ENCODE peak calls at places on chromosomes 6 and 20, in six cellular contexts. One of them, this sample, is unnamed.

GRCh38 chr6:78605909-78606446 is 261.4 kb upstream of the IRAK1BP1 start:
- DNase-seq in WTC11: no peak
- DNase-seq in stimulated activated CD4-positive, alpha-beta T cell treated with anti-CD3 and anti-CD28 coated beads, Interleukin-12 subunit alpha, Interleukin-12 subunit beta, amount 100 ng/mL, for 4 hours: no peak
- DNase-seq in amygdala: no peak
- DNase-seq in H7: no peak
- DNase-seq in anterior cingulate cortex: no peak
- DNase-seq in this sample: no peak

GRCh38 chr20:63252157-63252780 is 2.0 kb downstream of the NKAIN4 start:
- DNase-seq in WTC11: no peak
- DNase-seq in stimulated activated CD4-positive, alpha-beta T cell treated with anti-CD3 and anti-CD28 coated beads, Interleukin-12 subunit alpha, Interleukin-12 subunit beta, amount 100 ng/mL, for 4 hours: no peak
- DNase-seq in amygdala: no peak
- DNase-seq in H7: no peak
- DNase-seq in anterior cingulate cortex: peak
- DNase-seq in this sample: no peak

GRCh38 chr6:169155481-169155880 is 98.2 kb downstream of the THBS2 start:
- DNase-seq in WTC11: no peak
- DNase-seq in stimulated activated CD4-positive, alpha-beta T cell treated with anti-CD3 and anti-CD28 coated beads, Interleukin-12 subunit alpha, Interleukin-12 subunit beta, amount 100 ng/mL, for 4 hours: no peak
- DNase-seq in amygdala: no peak
- DNase-seq in H7: no peak
- DNase-seq in anterior cingulate cortex: no peak
- DNase-seq in this sample: no peak

GRCh38 chr6:130143709-130144108 is 79.0 kb downstream of the SAMD3 start:
- DNase-seq in WTC11: no peak
- DNase-seq in stimulated activated CD4-positive, alpha-beta T cell treated with anti-CD3 and anti-CD28 coated beads, Interleukin-12 subunit alpha, Interleukin-12 subunit beta, amount 100 ng/mL, for 4 hours: no peak
- DNase-seq in amygdala: no peak
- DNase-seq in H7: no peak
- DNase-seq in anterior cingulate cortex: no peak
- DNase-seq in this sample: no peak

GRCh38 chr20:36856196-36856595 is 19.7 kb upstream of the TLDC2 start:
- DNase-seq in WTC11: no peak
- DNase-seq in stimulated activated CD4-positive, alpha-beta T cell treated with anti-CD3 and anti-CD28 coated beads, Interleukin-12 subunit alpha, Interleukin-12 subunit beta, amount 100 ng/mL, for 4 hours: no peak
- DNase-seq in amygdala: no peak
- DNase-seq in H7: no peak
- DNase-seq in anterior cingulate cortex: no peak
- DNase-seq in this sample: no peak

GRCh38 chr20:45933231-45934045 is 1.0 kb upstream of the PCIF1 start:
- DNase-seq in WTC11: peak
- DNase-seq in stimulated activated CD4-positive, alpha-beta T cell treated with anti-CD3 and anti-CD28 coated beads, Interleukin-12 subunit alpha, Interleukin-12 subunit beta, amount 100 ng/mL, for 4 hours: peak
- DNase-seq in amygdala: peak
- DNase-seq in H7: peak
- DNase-seq in anterior cingulate cortex: peak
- DNase-seq in this sample: peak

GRCh38 chr6:138008791-138009190 is 98.4 kb downstream of the PERP start:
- DNase-seq in WTC11: no peak
- DNase-seq in stimulated activated CD4-positive, alpha-beta T cell treated with anti-CD3 and anti-CD28 coated beads, Interleukin-12 subunit alpha, Interleukin-12 subunit beta, amount 100 ng/mL, for 4 hours: no peak
- DNase-seq in amygdala: no peak
- DNase-seq in H7: no peak
- DNase-seq in anterior cingulate cortex: no peak
- DNase-seq in this sample: no peak

GRCh38 chr20:35088231-35088794 is 4.3 kb downstream of the TRPC4AP start:
- DNase-seq in WTC11: no peak
- DNase-seq in stimulated activated CD4-positive, alpha-beta T cell treated with anti-CD3 and anti-CD28 coated beads, Interleukin-12 subunit alpha, Interleukin-12 subunit beta, amount 100 ng/mL, for 4 hours: no peak
- DNase-seq in amygdala: no peak
- DNase-seq in H7: no peak
- DNase-seq in anterior cingulate cortex: no peak
- DNase-seq in this sample: no peak

GRCh38 chr6:87391334-87391733 is 16.4 kb upstream of the CFAP206 start:
- DNase-seq in WTC11: peak
- DNase-seq in stimulated activated CD4-positive, alpha-beta T cell treated with anti-CD3 and anti-CD28 coated beads, Interleukin-12 subunit alpha, Interleukin-12 subunit beta, amount 100 ng/mL, for 4 hours: no peak
- DNase-seq in amygdala: no peak
- DNase-seq in H7: peak
- DNase-seq in anterior cingulate cortex: no peak
- DNase-seq in this sample: peak

GRCh38 chr20:2799688-2800589 is 488 bp downstream of the CPXM1 start:
- DNase-seq in WTC11: peak
- DNase-seq in stimulated activated CD4-positive, alpha-beta T cell treated with anti-CD3 and anti-CD28 coated beads, Interleukin-12 subunit alpha, Interleukin-12 subunit beta, amount 100 ng/mL, for 4 hours: no peak
- DNase-seq in amygdala: no peak
- DNase-seq in H7: peak
- DNase-seq in anterior cingulate cortex: no peak
- DNase-seq in this sample: no peak

GRCh38 chr20:45450097-45450818 is 19.3 kb upstream of the WFDC2 start:
- DNase-seq in WTC11: no peak
- DNase-seq in stimulated activated CD4-positive, alpha-beta T cell treated with anti-CD3 and anti-CD28 coated beads, Interleukin-12 subunit alpha, Interleukin-12 subunit beta, amount 100 ng/mL, for 4 hours: no peak
- DNase-seq in amygdala: no peak
- DNase-seq in H7: peak
- DNase-seq in anterior cingulate cortex: no peak
- DNase-seq in this sample: peak

GRCh38 chr6:9523462-9523861 is 891.4 kb downstream of the TFAP2A start:
- DNase-seq in WTC11: no peak
- DNase-seq in stimulated activated CD4-positive, alpha-beta T cell treated with anti-CD3 and anti-CD28 coated beads, Interleukin-12 subunit alpha, Interleukin-12 subunit beta, amount 100 ng/mL, for 4 hours: no peak
- DNase-seq in amygdala: no peak
- DNase-seq in H7: no peak
- DNase-seq in anterior cingulate cortex: no peak
- DNase-seq in this sample: peak

GRCh38 chr20:10304474-10305046 is 85.9 kb downstream of the SNAP25 start:
- DNase-seq in WTC11: no peak
- DNase-seq in stimulated activated CD4-positive, alpha-beta T cell treated with anti-CD3 and anti-CD28 coated beads, Interleukin-12 subunit alpha, Interleukin-12 subunit beta, amount 100 ng/mL, for 4 hours: no peak
- DNase-seq in amygdala: no peak
- DNase-seq in H7: no peak
- DNase-seq in anterior cingulate cortex: no peak
- DNase-seq in this sample: no peak

GRCh38 chr20:4519530-4519929 is 202.2 kb upstream of the PRND start:
- DNase-seq in WTC11: peak
- DNase-seq in stimulated activated CD4-positive, alpha-beta T cell treated with anti-CD3 and anti-CD28 coated beads, Interleukin-12 subunit alpha, Interleukin-12 subunit beta, amount 100 ng/mL, for 4 hours: no peak
- DNase-seq in amygdala: no peak
- DNase-seq in H7: peak
- DNase-seq in anterior cingulate cortex: no peak
- DNase-seq in this sample: peak

GRCh38 chr6:161440299-161440698 is 166.4 kb upstream of the AGPAT4 start:
- DNase-seq in WTC11: no peak
- DNase-seq in stimulated activated CD4-positive, alpha-beta T cell treated with anti-CD3 and anti-CD28 coated beads, Interleukin-12 subunit alpha, Interleukin-12 subunit beta, amount 100 ng/mL, for 4 hours: no peak
- DNase-seq in amygdala: no peak
- DNase-seq in H7: peak
- DNase-seq in anterior cingulate cortex: no peak
- DNase-seq in this sample: no peak

GRCh38 chr6:41430875-41431274 is 95.5 kb downstream of the NCR2 start:
- DNase-seq in WTC11: no peak
- DNase-seq in stimulated activated CD4-positive, alpha-beta T cell treated with anti-CD3 and anti-CD28 coated beads, Interleukin-12 subunit alpha, Interleukin-12 subunit beta, amount 100 ng/mL, for 4 hours: no peak
- DNase-seq in amygdala: no peak
- DNase-seq in H7: no peak
- DNase-seq in anterior cingulate cortex: no peak
- DNase-seq in this sample: peak

GRCh38 chr6:56613247-56613851 is 29.3 kb downstream of the DST start:
- DNase-seq in WTC11: no peak
- DNase-seq in stimulated activated CD4-positive, alpha-beta T cell treated with anti-CD3 and anti-CD28 coated beads, Interleukin-12 subunit alpha, Interleukin-12 subunit beta, amount 100 ng/mL, for 4 hours: no peak
- DNase-seq in amygdala: no peak
- DNase-seq in H7: no peak
- DNase-seq in anterior cingulate cortex: no peak
- DNase-seq in this sample: no peak

GRCh38 chr20:58017237-58017969 is 211.1 kb downstream of the ANKRD60 start:
- DNase-seq in WTC11: no peak
- DNase-seq in stimulated activated CD4-positive, alpha-beta T cell treated with anti-CD3 and anti-CD28 coated beads, Interleukin-12 subunit alpha, Interleukin-12 subunit beta, amount 100 ng/mL, for 4 hours: no peak
- DNase-seq in amygdala: no peak
- DNase-seq in H7: no peak
- DNase-seq in anterior cingulate cortex: peak
- DNase-seq in this sample: peak

GRCh38 chr6:167678102-167679101 is 148.3 kb upstream of the AFDN start:
- DNase-seq in WTC11: peak
- DNase-seq in stimulated activated CD4-positive, alpha-beta T cell treated with anti-CD3 and anti-CD28 coated beads, Interleukin-12 subunit alpha, Interleukin-12 subunit beta, amount 100 ng/mL, for 4 hours: no peak
- DNase-seq in amygdala: no peak
- DNase-seq in H7: peak
- DNase-seq in anterior cingulate cortex: peak
- DNase-seq in this sample: no peak

GRCh38 chr6:163187606-163188005 is 226.9 kb upstream of the QKI start:
- DNase-seq in WTC11: no peak
- DNase-seq in stimulated activated CD4-positive, alpha-beta T cell treated with anti-CD3 and anti-CD28 coated beads, Interleukin-12 subunit alpha, Interleukin-12 subunit beta, amount 100 ng/mL, for 4 hours: no peak
- DNase-seq in amygdala: no peak
- DNase-seq in H7: no peak
- DNase-seq in anterior cingulate cortex: no peak
- DNase-seq in this sample: no peak

GRCh38 chr6:89321131-89321530 is 6.0 kb upstream of the GABRR2 start:
- DNase-seq in WTC11: no peak
- DNase-seq in stimulated activated CD4-positive, alpha-beta T cell treated with anti-CD3 and anti-CD28 coated beads, Interleukin-12 subunit alpha, Interleukin-12 subunit beta, amount 100 ng/mL, for 4 hours: no peak
- DNase-seq in amygdala: no peak
- DNase-seq in H7: no peak
- DNase-seq in anterior cingulate cortex: no peak
- DNase-seq in this sample: no peak

GRCh38 chr6:101259446-101259845 is 134.1 kb upstream of the GRIK2 start:
- DNase-seq in WTC11: no peak
- DNase-seq in stimulated activated CD4-positive, alpha-beta T cell treated with anti-CD3 and anti-CD28 coated beads, Interleukin-12 subunit alpha, Interleukin-12 subunit beta, amount 100 ng/mL, for 4 hours: no peak
- DNase-seq in amygdala: no peak
- DNase-seq in H7: no peak
- DNase-seq in anterior cingulate cortex: no peak
- DNase-seq in this sample: no peak

GRCh38 chr6:162907876-162908481 is 180.2 kb downstream of the PACRG start:
- DNase-seq in WTC11: no peak
- DNase-seq in stimulated activated CD4-positive, alpha-beta T cell treated with anti-CD3 and anti-CD28 coated beads, Interleukin-12 subunit alpha, Interleukin-12 subunit beta, amount 100 ng/mL, for 4 hours: no peak
- DNase-seq in amygdala: no peak
- DNase-seq in H7: no peak
- DNase-seq in anterior cingulate cortex: no peak
- DNase-seq in this sample: peak

GRCh38 chr20:49608752-49609670 is 41.1 kb upstream of the PTGIS start:
- DNase-seq in WTC11: peak
- DNase-seq in stimulated activated CD4-positive, alpha-beta T cell treated with anti-CD3 and anti-CD28 coated beads, Interleukin-12 subunit alpha, Interleukin-12 subunit beta, amount 100 ng/mL, for 4 hours: peak
- DNase-seq in amygdala: peak
- DNase-seq in H7: peak
- DNase-seq in anterior cingulate cortex: peak
- DNase-seq in this sample: peak

GRCh38 chr20:9021699-9022098 is 47.2 kb upstream of the PLCB4 start:
- DNase-seq in WTC11: no peak
- DNase-seq in stimulated activated CD4-positive, alpha-beta T cell treated with anti-CD3 and anti-CD28 coated beads, Interleukin-12 subunit alpha, Interleukin-12 subunit beta, amount 100 ng/mL, for 4 hours: no peak
- DNase-seq in amygdala: no peak
- DNase-seq in H7: peak
- DNase-seq in anterior cingulate cortex: no peak
- DNase-seq in this sample: peak

GRCh38 chr6:169395080-169395805 is 141.6 kb upstream of the THBS2 start:
- DNase-seq in WTC11: no peak
- DNase-seq in stimulated activated CD4-positive, alpha-beta T cell treated with anti-CD3 and anti-CD28 coated beads, Interleukin-12 subunit alpha, Interleukin-12 subunit beta, amount 100 ng/mL, for 4 hours: no peak
- DNase-seq in amygdala: no peak
- DNase-seq in H7: no peak
- DNase-seq in anterior cingulate cortex: no peak
- DNase-seq in this sample: no peak

GRCh38 chr6:499617-500016 is 108.1 kb downstream of the IRF4 start:
- DNase-seq in WTC11: no peak
- DNase-seq in stimulated activated CD4-positive, alpha-beta T cell treated with anti-CD3 and anti-CD28 coated beads, Interleukin-12 subunit alpha, Interleukin-12 subunit beta, amount 100 ng/mL, for 4 hours: no peak
- DNase-seq in amygdala: no peak
- DNase-seq in H7: no peak
- DNase-seq in anterior cingulate cortex: no peak
- DNase-seq in this sample: no peak

GRCh38 chr20:58544891-58545290 is 29.7 kb upstream of the APCDD1L start:
- DNase-seq in WTC11: no peak
- DNase-seq in stimulated activated CD4-positive, alpha-beta T cell treated with anti-CD3 and anti-CD28 coated beads, Interleukin-12 subunit alpha, Interleukin-12 subunit beta, amount 100 ng/mL, for 4 hours: no peak
- DNase-seq in amygdala: no peak
- DNase-seq in H7: no peak
- DNase-seq in anterior cingulate cortex: no peak
- DNase-seq in this sample: no peak

GRCh38 chr6:110681543-110682459 is 133.5 kb downstream of the CDK19 start:
- DNase-seq in WTC11: no peak
- DNase-seq in stimulated activated CD4-positive, alpha-beta T cell treated with anti-CD3 and anti-CD28 coated beads, Interleukin-12 subunit alpha, Interleukin-12 subunit beta, amount 100 ng/mL, for 4 hours: no peak
- DNase-seq in amygdala: no peak
- DNase-seq in H7: no peak
- DNase-seq in anterior cingulate cortex: no peak
- DNase-seq in this sample: no peak

GRCh38 chr20:10793741-10794140 is 119.9 kb upstream of the JAG1 start:
- DNase-seq in WTC11: peak
- DNase-seq in stimulated activated CD4-positive, alpha-beta T cell treated with anti-CD3 and anti-CD28 coated beads, Interleukin-12 subunit alpha, Interleukin-12 subunit beta, amount 100 ng/mL, for 4 hours: no peak
- DNase-seq in amygdala: no peak
- DNase-seq in H7: peak
- DNase-seq in anterior cingulate cortex: no peak
- DNase-seq in this sample: no peak

GRCh38 chr6:140445474-140446004 is 1071.1 kb upstream of the CITED2 start:
- DNase-seq in WTC11: no peak
- DNase-seq in stimulated activated CD4-positive, alpha-beta T cell treated with anti-CD3 and anti-CD28 coated beads, Interleukin-12 subunit alpha, Interleukin-12 subunit beta, amount 100 ng/mL, for 4 hours: no peak
- DNase-seq in amygdala: no peak
- DNase-seq in H7: no peak
- DNase-seq in anterior cingulate cortex: no peak
- DNase-seq in this sample: no peak

GRCh38 chr6:150492507-150492906 is 107.2 kb upstream of the PLEKHG1 start:
- DNase-seq in WTC11: peak
- DNase-seq in stimulated activated CD4-positive, alpha-beta T cell treated with anti-CD3 and anti-CD28 coated beads, Interleukin-12 subunit alpha, Interleukin-12 subunit beta, amount 100 ng/mL, for 4 hours: no peak
- DNase-seq in amygdala: no peak
- DNase-seq in H7: no peak
- DNase-seq in anterior cingulate cortex: no peak
- DNase-seq in this sample: peak

GRCh38 chr6:140784573-140784972 is 1348.2 kb upstream of the GJE1 start:
- DNase-seq in WTC11: no peak
- DNase-seq in stimulated activated CD4-positive, alpha-beta T cell treated with anti-CD3 and anti-CD28 coated beads, Interleukin-12 subunit alpha, Interleukin-12 subunit beta, amount 100 ng/mL, for 4 hours: no peak
- DNase-seq in amygdala: no peak
- DNase-seq in H7: no peak
- DNase-seq in anterior cingulate cortex: no peak
- DNase-seq in this sample: no peak

GRCh38 chr6:170057961-170058877 is 232.7 kb downstream of the DLL1 start:
- DNase-seq in WTC11: no peak
- DNase-seq in stimulated activated CD4-positive, alpha-beta T cell treated with anti-CD3 and anti-CD28 coated beads, Interleukin-12 subunit alpha, Interleukin-12 subunit beta, amount 100 ng/mL, for 4 hours: no peak
- DNase-seq in amygdala: no peak
- DNase-seq in H7: peak
- DNase-seq in anterior cingulate cortex: no peak
- DNase-seq in this sample: no peak

GRCh38 chr6:50966532-50966931 is 147.9 kb downstream of the TFAP2B start:
- DNase-seq in WTC11: no peak
- DNase-seq in stimulated activated CD4-positive, alpha-beta T cell treated with anti-CD3 and anti-CD28 coated beads, Interleukin-12 subunit alpha, Interleukin-12 subunit beta, amount 100 ng/mL, for 4 hours: no peak
- DNase-seq in amygdala: no peak
- DNase-seq in H7: no peak
- DNase-seq in anterior cingulate cortex: no peak
- DNase-seq in this sample: no peak

GRCh38 chr6:126701799-126702198 is 361.9 kb downstream of the CENPW start:
- DNase-seq in WTC11: no peak
- DNase-seq in stimulated activated CD4-positive, alpha-beta T cell treated with anti-CD3 and anti-CD28 coated beads, Interleukin-12 subunit alpha, Interleukin-12 subunit beta, amount 100 ng/mL, for 4 hours: no peak
- DNase-seq in amygdala: no peak
- DNase-seq in H7: no peak
- DNase-seq in anterior cingulate cortex: no peak
- DNase-seq in this sample: no peak

This sample was measured in A549.